ENCODE peak calls at places on chromosomes 12 and 14, in seven cellular contexts. D, K, S, I, N, L and Z are unnamed samples.

GRCh38 chr14:35594616-35595015 is 60.7 kb downstream of the INSM2 start:
- DNase-seq in D (no peak), K (no peak), S (no peak), I (peak), N (no peak), L (no peak), Z (no peak)

GRCh38 chr14:22657861-22658260 is 13.7 kb upstream of the OR6J1 start:
- DNase-seq in D (no peak), K (no peak), S (no peak), I (peak), N (no peak), L (no peak), Z (peak)

GRCh38 chr14:63852271-63852816 is 460 bp upstream of the SYNE2 start:
- DNase-seq in D (peak), K (no peak), S (no peak), I (peak), N (no peak), L (no peak), Z (no peak)

GRCh38 chr12:49867580-49868341 is 24.9 kb upstream of the BCDIN3D start:
- DNase-seq in D (no peak), K (no peak), S (no peak), I (peak), N (peak), L (no peak), Z (no peak)

GRCh38 chr12:4786795-4787194 is 66.6 kb downstream of the GALNT8 start:
- DNase-seq in D (no peak), K (no peak), S (no peak), I (no peak), N (no peak), L (no peak), Z (no peak)

GRCh38 chr14:72154645-72155378 is 222.6 kb downstream of the RGS6 start:
- DNase-seq in D (no peak), K (no peak), S (no peak), I (no peak), N (no peak), L (no peak), Z (no peak)

GRCh38 chr12:55715833-55716581 is at the start of gene BLOC1S1:
- DNase-seq in D (peak), K (peak), S (peak), I (peak), N (peak), L (peak), Z (peak)

GRCh38 chr12:50453872-50454271 is 50.9 kb upstream of the DIP2B start:
- DNase-seq in D (no peak), K (no peak), S (no peak), I (no peak), N (no peak), L (no peak), Z (no peak)

GRCh38 chr14:64722842-64723447 is 18.7 kb downstream of the PLEKHG3 start:
- DNase-seq in D (no peak), K (no peak), S (no peak), I (no peak), N (no peak), L (no peak), Z (peak)

GRCh38 chr12:8709124-8709830 is 11.5 kb downstream of the RIMKLB start:
- DNase-seq in D (no peak), K (no peak), S (no peak), I (peak), N (no peak), L (no peak), Z (no peak)

GRCh38 chr12:61490732-61491498 is 769.3 kb upstream of the USP15 start:
- DNase-seq in D (no peak), K (no peak), S (no peak), I (no peak), N (no peak), L (no peak), Z (no peak)

GRCh38 chr12:3364226-3364625 is 126.8 kb upstream of the PRMT8 start:
- DNase-seq in D (peak), K (no peak), S (no peak), I (no peak), N (no peak), L (no peak), Z (no peak)

GRCh38 chr12:27651201-27651600 is 45.0 kb upstream of the REP15 start:
- DNase-seq in D (no peak), K (no peak), S (no peak), I (peak), N (no peak), L (no peak), Z (no peak)

GRCh38 chr12:30437044-30437443 is 258.6 kb downstream of the IPO8 start:
- DNase-seq in D (no peak), K (no peak), S (no peak), I (no peak), N (no peak), L (no peak), Z (no peak)

GRCh38 chr14:65255583-65256443 is 153.5 kb upstream of the MAX start:
- DNase-seq in D (no peak), K (no peak), S (no peak), I (peak), N (peak), L (no peak), Z (peak)

GRCh38 chr14:51176819-51177218 is 63.2 kb upstream of the TMX1 start:
- DNase-seq in D (no peak), K (no peak), S (no peak), I (no peak), N (no peak), L (no peak), Z (no peak)

DNA sequence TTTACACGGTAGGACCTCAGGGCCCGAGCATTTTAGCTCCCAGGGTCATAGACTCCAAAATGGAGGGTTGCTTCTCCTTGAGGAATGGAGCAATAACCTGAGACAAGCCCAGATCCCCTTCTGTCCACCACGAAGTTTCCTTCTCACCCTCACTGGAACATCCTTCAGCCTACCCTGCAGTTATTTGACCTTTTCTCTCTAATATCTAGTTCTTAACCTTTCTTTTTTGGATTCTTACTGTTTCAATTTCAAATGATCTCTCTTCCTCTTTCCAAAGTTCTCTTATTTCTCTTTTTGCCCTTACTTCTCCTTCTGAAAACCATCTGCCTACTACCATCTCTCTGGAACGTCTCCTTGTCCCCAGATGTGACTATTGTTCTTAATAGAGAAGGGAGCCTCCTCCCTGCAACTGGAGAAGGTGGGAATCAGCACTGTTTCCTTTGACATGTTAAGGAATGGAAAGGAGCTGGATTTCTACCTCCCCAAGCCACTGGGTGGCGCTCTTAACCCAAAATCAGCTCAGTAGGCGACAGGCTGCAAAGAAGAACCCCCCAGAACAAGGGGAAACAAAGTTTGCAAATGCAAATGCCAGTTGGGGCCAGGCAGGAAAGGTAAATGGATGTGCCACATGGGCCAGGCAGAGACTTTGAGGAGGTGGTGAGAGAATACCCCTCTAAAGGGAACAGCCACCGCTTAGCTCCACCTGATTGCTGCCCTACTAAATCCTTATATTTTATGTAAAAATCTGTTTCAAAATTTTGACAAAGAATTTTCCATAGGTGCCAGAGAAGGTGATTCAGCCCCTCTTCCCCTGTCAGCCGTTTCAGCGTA is 22.4 kb upstream of the PDE1B start:
- DNase-seq in D (no peak), K (no peak), S (no peak), I (peak), N (peak), L (peak), Z (peak)
- H3K4me3 ChIP-seq in D (no peak), K (no peak), S (no peak), I (no peak), N (no peak), L (no peak), Z (no peak)

GRCh38 chr12:6430124-6430989 is 14.4 kb upstream of the CD27 start:
- DNase-seq in D (peak), K (no peak), S (no peak), I (peak), N (no peak), L (peak), Z (no peak)
- H3K4me3 ChIP-seq in D (peak), K (no peak), S (no peak), I (peak), N (no peak), L (peak), Z (no peak)

GRCh38 chr14:97215263-97215969 is 418.2 kb downstream of the VRK1 start:
- DNase-seq in D (no peak), K (no peak), S (no peak), I (no peak), N (no peak), L (no peak), Z (no peak)
- H3K4me3 ChIP-seq in D (no peak), K (no peak), S (no peak), I (no peak), N (no peak), L (no peak), Z (no peak)

GRCh38 chr12:32072102-32072501 is 34.5 kb upstream of the BICD1 start:
- DNase-seq in D (no peak), K (no peak), S (no peak), I (no peak), N (no peak), L (no peak), Z (no peak)
- H3K4me3 ChIP-seq in D (no peak), K (no peak), S (no peak), I (no peak), N (no peak), L (no peak), Z (no peak)